ENCODE peak calls at places on chromosomes 13 and 19, in four cellular contexts. One of them, this sample, is unnamed.

GRCh38 chr13:93066187-93066586 is 160.4 kb upstream of the GPC6 start:
- DNase-seq in HCT116: no peak
- DNase-seq in K562: no peak
- DNase-seq in HepG2: no peak
- DNase-seq in this sample: no peak

GRCh38 chr19:45160870-45161714 is at the start of gene NKPD1:
- DNase-seq in HCT116: no peak
- DNase-seq in K562: no peak
- DNase-seq in HepG2: no peak
- DNase-seq in this sample: no peak

GRCh38 chr19:50909240-50910070 is 1.7 kb downstream of the KLK4 start:
- DNase-seq in HCT116: peak
- DNase-seq in K562: peak
- DNase-seq in HepG2: peak
- DNase-seq in this sample: no peak

GRCh38 chr13:21231426-21231945 is 55.0 kb downstream of the MRPL57 start:
- DNase-seq in HCT116: no peak
- DNase-seq in K562: no peak
- DNase-seq in HepG2: no peak
- DNase-seq in this sample: no peak

GRCh38 chr13:71867101-71867814 is at the start of gene DACH1:
- DNase-seq in HCT116: no peak
- DNase-seq in K562: no peak
- DNase-seq in HepG2: peak
- DNase-seq in this sample: no peak

GRCh38 chr19:38264486-38265212 is at the start of gene SPINT2:
- DNase-seq in HCT116: peak
- DNase-seq in K562: no peak
- DNase-seq in HepG2: no peak
- DNase-seq in this sample: no peak

GRCh38 chr13:51156666-51157065 is 45.6 kb upstream of the C13orf42 start:
- DNase-seq in HCT116: no peak
- DNase-seq in K562: no peak
- DNase-seq in HepG2: no peak
- DNase-seq in this sample: no peak

GRCh38 chr13:101397742-101398141 is 18.6 kb downstream of the NALCN start:
- DNase-seq in HCT116: no peak
- DNase-seq in K562: no peak
- DNase-seq in HepG2: no peak
- DNase-seq in this sample: no peak

GRCh38 chr13:33108620-33109019 is 92.4 kb downstream of the KL start:
- DNase-seq in HCT116: no peak
- DNase-seq in K562: no peak
- DNase-seq in HepG2: no peak
- DNase-seq in this sample: no peak

GRCh38 chr19:37355901-37356300 is 15.0 kb upstream of the ZNF527 start:
- DNase-seq in HCT116: no peak
- DNase-seq in K562: no peak
- DNase-seq in HepG2: no peak
- DNase-seq in this sample: no peak

GRCh38 chr19:1122972-1123363 is 19.2 kb downstream of the GPX4 start:
- DNase-seq in HCT116: peak
- DNase-seq in K562: peak
- DNase-seq in HepG2: peak
- DNase-seq in this sample: no peak

GRCh38 chr13:30448441-30448840 is 17.3 kb downstream of the HMGB1 start:
- DNase-seq in HCT116: no peak
- DNase-seq in K562: no peak
- DNase-seq in HepG2: no peak
- DNase-seq in this sample: no peak

GRCh38 chr13:21826214-21827015 is 155.5 kb downstream of the FGF9 start:
- DNase-seq in HCT116: no peak
- DNase-seq in K562: no peak
- DNase-seq in HepG2: no peak
- DNase-seq in this sample: no peak

GRCh38 chr13:74930402-74931165 is 551.4 kb downstream of the TBC1D4 start:
- DNase-seq in HCT116: no peak
- DNase-seq in K562: no peak
- DNase-seq in HepG2: no peak
- DNase-seq in this sample: no peak

GRCh38 chr19:28843771-28844492 is 369.0 kb downstream of the UQCRFS1 start:
- DNase-seq in HCT116: no peak
- DNase-seq in K562: no peak
- DNase-seq in HepG2: no peak
- DNase-seq in this sample: no peak

GRCh38 chr13:86655561-86655960 is 856.3 kb upstream of the SLITRK6 start:
- DNase-seq in HCT116: no peak
- DNase-seq in K562: no peak
- DNase-seq in HepG2: no peak
- DNase-seq in this sample: no peak

GRCh38 chr13:110782185-110782584 is 68.7 kb downstream of the ING1 start:
- DNase-seq in HCT116: no peak
- DNase-seq in K562: no peak
- DNase-seq in HepG2: no peak
- DNase-seq in this sample: no peak

GRCh38 chr19:13718733-13719132 is 45.6 kb upstream of the MRI1 start:
- DNase-seq in HCT116: no peak
- DNase-seq in K562: no peak
- DNase-seq in HepG2: no peak
- DNase-seq in this sample: no peak

GRCh38 chr19:31981545-31981944 is 363.9 kb upstream of the ZNF507 start:
- DNase-seq in HCT116: no peak
- DNase-seq in K562: no peak
- DNase-seq in HepG2: no peak
- DNase-seq in this sample: no peak

GRCh38 chr13:45545686-45546409 is 69.7 kb downstream of the ERICH6B start:
- DNase-seq in HCT116: no peak
- DNase-seq in K562: no peak
- DNase-seq in HepG2: no peak
- DNase-seq in this sample: no peak

GRCh38 chr13:95970878-95971277 is 82.3 kb downstream of the UGGT2 start:
- DNase-seq in HCT116: no peak
- DNase-seq in K562: no peak
- DNase-seq in HepG2: no peak
- DNase-seq in this sample: no peak

GRCh38 chr19:31353826-31354225 is 4.6 kb upstream of the TSHZ3 start:
- DNase-seq in HCT116: no peak
- DNase-seq in K562: no peak
- DNase-seq in HepG2: no peak
- DNase-seq in this sample: no peak

GRCh38 chr19:1754651-1755466 is 1.6 kb downstream of the ONECUT3 start:
- DNase-seq in HCT116: no peak
- DNase-seq in K562: no peak
- DNase-seq in HepG2: no peak
- DNase-seq in this sample: no peak

GRCh38 chr13:102038787-102039186 is 363.1 kb downstream of the FGF14 start:
- DNase-seq in HCT116: no peak
- DNase-seq in K562: no peak
- DNase-seq in HepG2: no peak
- DNase-seq in this sample: no peak

GRCh38 chr19:13492128-13492527 is 14.2 kb downstream of the CACNA1A start:
- DNase-seq in HCT116: no peak
- DNase-seq in K562: no peak
- DNase-seq in HepG2: no peak
- DNase-seq in this sample: no peak

GRCh38 chr19:850221-850978 is 1.7 kb upstream of the ELANE start:
- DNase-seq in HCT116: no peak
- DNase-seq in K562: peak
- DNase-seq in HepG2: no peak
- DNase-seq in this sample: no peak

GRCh38 chr13:99989376-99990044 is 7.9 kb downstream of the ZIC2 start:
- DNase-seq in HCT116: no peak
- DNase-seq in K562: no peak
- DNase-seq in HepG2: no peak
- DNase-seq in this sample: no peak

GRCh38 chr13:27007166-27007565 is 164.4 kb downstream of the USP12 start:
- DNase-seq in HCT116: no peak
- DNase-seq in K562: no peak
- DNase-seq in HepG2: no peak
- DNase-seq in this sample: no peak

GRCh38 chr19:50894478-50895356 is 16.5 kb downstream of the KLK4 start:
- DNase-seq in HCT116: no peak
- DNase-seq in K562: no peak
- DNase-seq in HepG2: no peak
- DNase-seq in this sample: no peak

GRCh38 chr19:53865918-53866696 is 1.6 kb upstream of the MYADM start:
- DNase-seq in HCT116: peak
- DNase-seq in K562: peak
- DNase-seq in HepG2: peak
- DNase-seq in this sample: no peak
- TF ChIP-seq TCF7L2 in HCT116: peak
- TF ChIP-seq TCF7L2 in K562: no peak
- TF ChIP-seq TCF7L2 in HepG2: no peak
- TF ChIP-seq TCF7L2 in this sample: no peak

DNA sequence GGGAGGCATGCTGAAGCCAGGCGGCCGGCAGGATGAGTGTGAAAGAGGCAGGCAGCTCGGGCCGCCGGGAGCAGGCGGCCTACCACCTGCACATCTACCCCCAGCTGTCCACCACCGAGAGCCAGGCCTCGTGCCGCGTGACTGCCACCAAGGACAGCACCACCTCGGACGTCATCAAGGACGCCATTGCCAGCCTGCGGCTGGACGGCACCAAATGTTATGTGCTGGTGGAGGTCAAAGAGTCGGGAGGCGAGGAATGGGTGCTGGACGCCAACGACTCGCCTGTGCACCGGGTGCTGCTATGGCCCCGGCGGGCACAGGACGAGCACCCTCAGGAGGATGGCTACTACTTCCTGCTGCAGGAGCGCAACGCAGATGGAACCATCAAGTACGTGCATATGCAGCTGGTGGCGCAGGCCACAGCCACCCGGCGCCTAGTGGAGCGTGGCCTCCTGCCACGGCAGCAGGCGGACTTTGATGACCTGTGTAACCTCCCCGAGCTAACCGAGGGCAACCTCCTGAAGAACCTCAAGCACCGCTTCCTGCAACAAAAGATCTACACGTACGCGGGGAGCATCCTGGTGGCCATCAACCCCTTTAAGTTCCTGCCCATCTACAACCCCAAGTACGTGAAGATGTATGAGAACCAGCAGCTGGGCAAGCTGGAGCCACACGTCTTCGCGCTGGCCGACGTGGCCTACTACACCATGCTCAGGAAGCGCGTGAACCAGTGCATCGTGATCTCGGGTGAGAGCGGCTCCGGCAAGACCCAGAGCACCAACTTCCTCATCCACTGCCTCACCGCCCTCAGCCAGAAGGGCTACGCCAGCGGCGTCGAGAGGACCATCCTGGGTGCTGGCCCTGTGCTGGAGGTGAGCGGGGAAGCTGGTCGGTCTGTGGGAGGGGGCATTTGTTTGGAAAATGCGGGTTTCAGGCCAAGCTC is 26.4 kb downstream of the MYO9B start:
- DNase-seq in HCT116: no peak
- DNase-seq in K562: no peak
- DNase-seq in HepG2: no peak
- DNase-seq in this sample: no peak
- TF ChIP-seq REST in HCT116: no peak
- TF ChIP-seq REST in K562: no peak
- TF ChIP-seq REST in HepG2: no peak
- TF ChIP-seq REST in this sample: peak

GRCh38 chr19:40465025-40465780 is at the start of gene BLVRB:
- DNase-seq in HCT116: no peak
- DNase-seq in K562: no peak
- DNase-seq in HepG2: peak
- DNase-seq in this sample: no peak
- TF ChIP-seq TCF7L2 in HCT116: no peak
- TF ChIP-seq TCF7L2 in K562: no peak
- TF ChIP-seq TCF7L2 in HepG2: no peak
- TF ChIP-seq TCF7L2 in this sample: no peak

GRCh38 chr19:5479958-5480357 is 24.7 kb downstream of the ZNRF4 start:
- DNase-seq in HCT116: no peak
- DNase-seq in K562: no peak
- DNase-seq in HepG2: no peak
- DNase-seq in this sample: no peak
- TF ChIP-seq REST in HCT116: no peak
- TF ChIP-seq REST in K562: no peak
- TF ChIP-seq REST in HepG2: no peak
- TF ChIP-seq REST in this sample: no peak

GRCh38 chr13:109131698-109132257 is 502.4 kb downstream of the MYO16 start:
- DNase-seq in HCT116: no peak
- DNase-seq in K562: no peak
- DNase-seq in HepG2: no peak
- DNase-seq in this sample: no peak
- TF ChIP-seq TCF7L2 in HCT116: no peak
- TF ChIP-seq TCF7L2 in K562: no peak
- TF ChIP-seq TCF7L2 in HepG2: no peak
- TF ChIP-seq TCF7L2 in this sample: no peak

GRCh38 chr19:4976412-4977298 is 7.7 kb downstream of the KDM4B start:
- DNase-seq in HCT116: no peak
- DNase-seq in K562: no peak
- DNase-seq in HepG2: peak
- DNase-seq in this sample: no peak
- TF ChIP-seq REST in HCT116: no peak
- TF ChIP-seq REST in K562: no peak
- TF ChIP-seq REST in HepG2: no peak
- TF ChIP-seq REST in this sample: no peak

GRCh38 chr13:107585466-107585865 is 629.9 kb downstream of the LIG4 start:
- DNase-seq in HCT116: no peak
- DNase-seq in K562: no peak
- DNase-seq in HepG2: no peak
- DNase-seq in this sample: no peak
- TF ChIP-seq TCF7L2 in HCT116: no peak
- TF ChIP-seq TCF7L2 in K562: no peak
- TF ChIP-seq TCF7L2 in HepG2: no peak
- TF ChIP-seq TCF7L2 in this sample: no peak

DNA sequence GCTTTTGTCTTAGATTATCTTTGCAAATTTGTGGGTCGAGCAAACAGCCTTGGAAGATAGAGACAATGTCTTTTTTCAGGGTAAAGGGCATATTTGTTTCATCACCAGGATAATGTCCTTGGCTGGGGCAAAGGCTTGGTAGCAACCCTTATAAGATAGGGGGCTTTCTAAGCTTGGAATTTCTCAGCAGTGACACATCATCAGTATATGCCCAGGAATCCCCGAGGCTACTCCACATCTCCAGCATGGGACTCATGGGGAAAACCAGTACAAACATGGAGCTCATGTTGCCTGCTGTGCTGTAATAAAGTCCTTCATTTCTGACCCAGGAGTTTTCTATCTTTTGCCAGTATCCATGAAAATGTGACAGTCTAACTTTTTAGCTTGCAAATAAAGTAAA is 77.1 kb downstream of the DCLK1 start:
- DNase-seq in HCT116: no peak
- DNase-seq in K562: no peak
- DNase-seq in HepG2: no peak
- DNase-seq in this sample: no peak
- TF ChIP-seq REST in HCT116: no peak
- TF ChIP-seq REST in K562: no peak
- TF ChIP-seq REST in HepG2: no peak
- TF ChIP-seq REST in this sample: no peak

This sample was measured in Panc1.